ENCODE peak calls at places on chromosomes 13 and 19, in eight cellular contexts. X is body of pancreas, I is cardiac fibroblast, Q is AG04449, P is mucosa of descending colon, A is GM23338, R is PC-9, U is psoas muscle. Y is an unnamed sample.

GRCh38 chr19:3129112-3129511 is 6.7 kb upstream of the GNA15 start:
- DNase-seq in I (peak; percentile 85), U (no peak), P (no peak), X (no peak), Q (no peak), R (no peak), A (peak; percentile 55), Y (peak; percentile 18)

GRCh38 chr13:94710881-94711560 is 1.3 kb downstream of the SOX21 start:
- DNase-seq in A (peak; percentile 62), X (no peak), R (no peak), P (peak; percentile 37), Q (no peak), I (no peak), U (no peak), Y (no peak)

GRCh38 chr13:39266426-39266825 is 228.2 kb downstream of the NHLRC3 start:
- DNase-seq in I (peak; percentile 38), X (no peak), R (no peak), P (no peak), Q (no peak), U (no peak), A (no peak), Y (no peak)

GRCh38 chr19:17329061-17329767 is 5.4 kb downstream of the ANO8 start:
- DNase-seq in Q (no peak), A (peak; percentile 68), P (no peak), U (no peak), R (no peak), I (no peak), X (no peak), Y (no peak)

GRCh38 chr13:27822873-27823311 is 30.6 kb downstream of the GSX1 start:
- DNase-seq in A (peak; percentile 45), R (no peak), Q (no peak), P (no peak), U (no peak), X (no peak), I (peak; percentile 46), Y (no peak)

GRCh38 chr13:46756977-46757376 is 40.0 kb downstream of the ESD start:
- DNase-seq in P (no peak), X (no peak), U (no peak), I (peak; percentile 95), Q (no peak), R (no peak), A (no peak), Y (no peak)

GRCh38 chr19:39428309-39429112 is 7.2 kb downstream of the RPS16 start:
- DNase-seq in X (peak; percentile 62), R (no peak), P (peak; percentile 55), U (peak; percentile 66), I (peak; percentile 72), Q (no peak), A (peak; percentile 98), Y (no peak)

GRCh38 chr13:110187501-110188161 is 119.3 kb downstream of the COL4A1 start:
- DNase-seq in X (peak; percentile 72), U (peak; percentile 33), A (no peak), P (no peak), Q (peak; percentile 9), R (no peak), I (peak; percentile 88), Y (no peak)

GRCh38 chr13:94454334-94454733 is 25.1 kb downstream of the DCT start:
- DNase-seq in I (no peak), A (no peak), X (no peak), R (no peak), Q (no peak), P (no peak), U (no peak), Y (no peak)

GRCh38 chr19:22545751-22546150 is 88.4 kb upstream of the ZNF492 start:
- DNase-seq in R (peak; percentile 37), Q (no peak), I (peak; percentile 29), A (peak; percentile 67), X (peak; percentile 54), P (no peak), U (no peak), Y (no peak)

GRCh38 chr13:99589575-99589974 is 88.3 kb downstream of the TM9SF2 start:
- DNase-seq in P (no peak), I (no peak), R (no peak), X (no peak), A (no peak), Q (no peak), U (no peak), Y (no peak)

GRCh38 chr19:3319643-3320353 is 46.6 kb upstream of the NFIC start:
- DNase-seq in A (no peak), R (no peak), Q (no peak), U (no peak), X (no peak), P (no peak), I (peak; percentile 59), Y (no peak)

GRCh38 chr13:73056054-73056962 is 2.5 kb upstream of the KLF5 start:
- DNase-seq in X (no peak), P (no peak), U (no peak), I (peak; percentile 83), A (no peak), R (peak; percentile 48), Q (peak; percentile 24), Y (no peak)

GRCh38 chr13:36954542-36954941 is 34.5 kb upstream of the SMAD9 start:
- DNase-seq in Q (no peak), U (no peak), P (no peak), X (no peak), I (peak; percentile 7), R (no peak), A (no peak), Y (no peak)

GRCh38 chr19:1001538-1002166 is 1.4 kb downstream of the GRIN3B start:
- DNase-seq in R (peak; percentile 59), A (peak; percentile 80), I (no peak), P (peak; percentile 76), X (peak; percentile 49), U (no peak), Q (no peak), Y (no peak)

GRCh38 chr13:71866173-71867091 is 572 bp downstream of the DACH1 start:
- DNase-seq in P (peak; percentile 68), A (peak; percentile 33), R (peak; percentile 47), U (peak; percentile 23), Q (no peak), X (peak; percentile 44), I (no peak), Y (no peak)

GRCh38 chr19:39078436-39079200 is 5.5 kb upstream of the ACP7 start:
- DNase-seq in A (no peak), I (peak; percentile 99), X (no peak), R (peak; percentile 65), U (no peak), Q (peak; percentile 93), P (no peak), Y (no peak)

GRCh38 chr13:101059803-101060202 is 356.5 kb downstream of the NALCN start:
- DNase-seq in I (no peak), U (no peak), X (no peak), Q (no peak), P (no peak), A (no peak), R (no peak), Y (no peak)

GRCh38 chr19:49555600-49556411 is 24.6 kb downstream of the NOSIP start:
- DNase-seq in P (peak; percentile 87), X (peak; percentile 96), U (peak; percentile 62), I (peak; percentile 43), R (no peak), Q (no peak), A (peak; percentile 98), Y (no peak)

DNA sequence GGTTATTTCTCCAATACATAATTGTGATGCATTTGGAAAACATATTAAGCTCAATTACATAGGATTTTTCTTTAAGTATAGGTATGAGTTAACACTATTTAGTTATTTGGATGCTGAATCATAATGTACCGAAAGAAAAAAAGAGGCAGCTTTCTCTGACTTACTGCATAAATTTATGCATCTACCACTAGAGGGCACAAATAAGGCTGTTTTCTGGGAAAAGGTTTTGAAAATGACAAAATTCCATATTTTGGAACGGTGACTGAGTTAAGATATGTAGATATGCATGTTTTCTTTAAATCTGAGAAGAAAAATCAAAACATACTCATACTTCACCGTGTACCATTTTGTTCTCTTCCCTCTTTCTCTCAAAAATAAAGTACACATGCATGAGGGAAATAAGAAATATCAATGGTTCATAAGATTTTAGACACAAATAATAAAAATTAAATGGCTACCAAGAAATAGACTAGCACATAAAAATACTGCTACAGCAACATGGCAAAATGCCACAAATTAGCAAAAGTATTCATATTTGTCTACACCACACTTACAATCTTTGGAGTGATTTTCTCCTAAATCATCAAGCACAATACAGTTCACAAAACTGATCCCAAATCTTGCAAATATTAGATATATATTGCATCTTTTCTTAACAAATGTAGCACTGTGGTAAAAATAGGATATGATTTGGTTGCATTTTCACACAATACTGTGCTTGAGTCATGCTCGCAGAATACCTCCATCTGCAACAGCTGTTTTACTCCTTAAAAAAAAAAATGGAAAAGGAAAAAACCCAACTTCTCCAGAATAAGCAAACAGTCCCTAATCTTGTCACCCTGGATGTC is 260.0 kb downstream of the FGF14 start:
- DNase-seq in Q (no peak), U (no peak), P (no peak), R (no peak), A (peak; percentile 46), I (peak; percentile 56), X (no peak), Y (no peak)
- H3K4me3 ChIP-seq in Q (no peak overlapping the region), U (no peak overlapping the region), P (no peak overlapping the region), R (no peak overlapping the region), A (no peak overlapping the region), I (no peak overlapping the region), X (no peak overlapping the region), Y (no peak overlapping the region)

GRCh38 chr19:43430142-43430710 is 15.5 kb downstream of the TEX101 start:
- DNase-seq in A (peak; percentile 75), P (no peak), X (no peak), I (peak; percentile 8), R (peak; percentile 36), U (no peak), Q (no peak), Y (no peak)
- TF ChIP-seq CTCF in A (peak; percentile 70), P (no peak), X (no peak), I (peak; percentile 11), R (peak; percentile 37), U (no peak), Q (peak; percentile 3), Y (peak; percentile 7)

GRCh38 chr19:52690395-52691214 is 44.2 kb downstream of the ZNF611 start:
- DNase-seq in Q (peak; percentile 69), X (peak; percentile 92), A (peak; percentile 96), R (peak; percentile 93), P (peak; percentile 96), U (peak; percentile 96), I (peak; percentile 96), Y (peak; percentile 63)

GRCh38 chr19:52687658-52688057 is 47.2 kb downstream of the ZNF611 start:
- DNase-seq in U (no peak), P (no peak), Q (no peak), X (no peak), R (no peak), A (no peak), I (no peak), Y (no peak)

GRCh38 chr19:52685811-52686210 is 47.7 kb upstream of the ZNF83 start:
- DNase-seq in A (no peak), I (no peak), X (no peak), Q (no peak), P (no peak), U (no peak), R (no peak), Y (no peak)

GRCh38 chr19:52689804-52690394 is 44.9 kb downstream of the ZNF611 start:
- DNase-seq in U (peak; percentile 50), Q (no peak), A (peak; percentile 50), P (peak; percentile 61), I (no peak), X (peak; percentile 31), R (peak; percentile 34), Y (no peak)

GRCh38 chr19:52688335-52688734 is 46.5 kb downstream of the ZNF611 start:
- DNase-seq in X (no peak), A (no peak), R (no peak), I (no peak), P (no peak), U (no peak), Q (no peak), Y (no peak)
- H3K4me3 ChIP-seq in X (no peak overlapping the region), A (no peak overlapping the region), R (no peak overlapping the region), I (no peak overlapping the region), P (no peak overlapping the region), U (no peak overlapping the region), Q (no peak overlapping the region), Y (peak overlapping the region; percentile 85)

GRCh38 chr13:90253806-90254205 is 1093.7 kb upstream of the MIR17HG start:
- DNase-seq in U (no peak), X (no peak), Q (no peak), I (no peak), P (no peak), A (peak; percentile 10), R (no peak), Y (no peak)
- TF ChIP-seq CTCF in U (no peak), X (no peak), Q (no peak), I (no peak), P (no peak), A (peak; percentile 50), R (no peak), Y (no peak)

Y was measured in LNCaP clone FGC.